ENCODE peak calls at places on chromosomes 6 and 20, in four cellular contexts. A is fibroblast of lung, N is HCT116, G is PC-3. P is an unnamed sample.

GRCh38 chr6:78629154-78629721 is 238.1 kb upstream of the IRAK1BP1 start:
- DNase-seq in A (peak; percentile 25), G (no peak), N (no peak), P (peak; percentile 4)

GRCh38 chr6:4320860-4321259 is 185.5 kb upstream of the ECI2 start:
- DNase-seq in A (peak; percentile 80), N (no peak), G (peak; percentile 95), P (peak; percentile 66)

GRCh38 chr6:26025047-26025893 is 62.0 kb upstream of the HFE start:
- DNase-seq in N (no peak), G (peak; percentile 72), A (peak; percentile 82), P (peak; percentile 29)

GRCh38 chr6:30075094-30075986 is at the start of gene RNF39:
- DNase-seq in N (no peak), G (peak; percentile 78), A (no peak), P (no peak)

GRCh38 chr6:120648713-120649112 is 685.6 kb downstream of the TBC1D32 start:
- DNase-seq in G (peak; percentile 1), A (no peak), N (no peak), P (no peak)

GRCh38 chr6:37877373-37878149 is 58.0 kb downstream of the ZFAND3 start:
- DNase-seq in N (no peak), G (no peak), A (peak; percentile 19), P (no peak)

GRCh38 chr6:25193147-25193864 is 85.9 kb upstream of the CARMIL1 start:
- DNase-seq in N (peak; percentile 58), A (peak; percentile 98), G (peak; percentile 95), P (peak; percentile 78)

GRCh38 chr6:164097557-164098398 is 683.3 kb downstream of the QKI start:
- DNase-seq in N (no peak), G (peak; percentile 59), A (peak; percentile 47), P (peak; percentile 69)

GRCh38 chr6:25012657-25013056 is 76.9 kb upstream of the RIPOR2 start:
- DNase-seq in N (no peak), G (peak; percentile 69), A (peak; percentile 87), P (no peak)

GRCh38 chr6:125193208-125193607 is 39.6 kb downstream of the TPD52L1 start:
- DNase-seq in A (no peak), N (no peak), G (peak; percentile 69), P (no peak)

GRCh38 chr6:129966125-129966524 is 52.3 kb upstream of the L3MBTL3 start:
- DNase-seq in N (no peak), A (no peak), G (no peak), P (no peak)

GRCh38 chr20:10521068-10521834 is 86.1 kb downstream of the SLX4IP start:
- DNase-seq in N (no peak), A (peak; percentile 76), G (peak; percentile 84), P (peak; percentile 84)

GRCh38 chr20:4571759-4572531 is 149.8 kb upstream of the PRND start:
- DNase-seq in A (no peak), G (peak; percentile 52), N (no peak), P (peak; percentile 58)

GRCh38 chr6:140001851-140002301 is 627.4 kb upstream of the CITED2 start:
- DNase-seq in G (no peak), A (peak; percentile 47), N (no peak), P (no peak)

GRCh38 chr6:139323511-139324445 is 32.0 kb upstream of the TXLNB start:
- DNase-seq in A (peak; percentile 71), N (no peak), G (peak; percentile 84), P (peak; percentile 48)

GRCh38 chr20:23086056-23086551 is at the start of gene CD93:
- DNase-seq in A (no peak), N (no peak), G (no peak), P (peak; percentile 5)

GRCh38 chr6:138559153-138559552 is 59.9 kb upstream of the NHSL1 start:
- DNase-seq in G (no peak), N (no peak), A (no peak), P (no peak)

GRCh38 chr6:69846312-69846711 is 20.0 kb upstream of the COL19A1 start:
- DNase-seq in A (no peak), G (no peak), N (no peak), P (no peak)

GRCh38 chr20:34295284-34295683 is 7.9 kb downstream of the AHCY start:
- DNase-seq in G (no peak), A (no peak), N (no peak), P (no peak)

GRCh38 chr6:108118791-108119211 is 44.3 kb upstream of the OSTM1 start:
- DNase-seq in A (peak; percentile 19), G (no peak), N (no peak), P (peak; percentile 37)

GRCh38 chr6:75719133-75719532 is 29.9 kb upstream of the MYO6 start:
- DNase-seq in N (no peak), G (no peak), A (no peak), P (no peak)

GRCh38 chr20:45337367-45338120 is 10.7 kb downstream of the SDC4 start:
- DNase-seq in N (no peak), G (peak; percentile 78), A (peak; percentile 81), P (no peak)

GRCh38 chr6:12258591-12258990 is 31.6 kb upstream of the EDN1 start:
- DNase-seq in G (no peak), N (no peak), A (no peak), P (no peak)

GRCh38 chr6:10395171-10395945 is 19.5 kb downstream of the TFAP2A start:
- DNase-seq in A (no peak), G (peak; percentile 37), N (no peak), P (no peak)
- TF ChIP-seq EZH2 in A (no peak), G (no peak), N (no peak), P (no peak)

GRCh38 chr6:43838276-43839036 is 68.4 kb downstream of the VEGFA start:
- DNase-seq in A (peak; percentile 74), N (peak; percentile 22), G (peak; percentile 45), P (peak; percentile 59)
- TF ChIP-seq CTCF in A (peak; percentile 63), N (peak; percentile 59), G (peak; percentile 65), P (peak; percentile 59)

DNA sequence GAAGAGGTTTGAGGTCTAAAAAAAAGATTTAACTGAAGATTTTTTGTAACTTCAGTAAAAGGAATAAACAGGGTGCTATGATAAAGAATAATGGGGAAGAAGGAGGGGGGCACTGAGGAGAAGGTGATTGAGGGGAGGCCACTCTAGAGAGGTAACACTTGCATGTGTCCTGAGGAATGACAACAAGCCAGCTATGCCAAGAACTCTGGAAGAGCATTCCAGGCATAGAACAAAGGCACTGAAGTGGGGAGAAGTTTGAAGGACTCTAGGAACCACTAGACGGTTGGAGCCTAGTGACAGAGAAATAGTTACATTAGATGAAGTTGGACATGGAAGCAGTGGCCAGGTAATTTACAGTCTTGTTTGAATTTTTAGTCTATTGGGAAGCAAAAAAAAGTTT is 10.8 kb upstream of the SF3B5 start:
- DNase-seq in G (no peak), A (no peak), N (no peak), P (no peak)
- H3K4me1 ChIP-seq in G (no peaks in the 10 kb centered on the region), A (no peaks in the 10 kb centered on the region), N (no peaks in the 10 kb centered on the region), P (no peaks in the 10 kb centered on the region)

DNA sequence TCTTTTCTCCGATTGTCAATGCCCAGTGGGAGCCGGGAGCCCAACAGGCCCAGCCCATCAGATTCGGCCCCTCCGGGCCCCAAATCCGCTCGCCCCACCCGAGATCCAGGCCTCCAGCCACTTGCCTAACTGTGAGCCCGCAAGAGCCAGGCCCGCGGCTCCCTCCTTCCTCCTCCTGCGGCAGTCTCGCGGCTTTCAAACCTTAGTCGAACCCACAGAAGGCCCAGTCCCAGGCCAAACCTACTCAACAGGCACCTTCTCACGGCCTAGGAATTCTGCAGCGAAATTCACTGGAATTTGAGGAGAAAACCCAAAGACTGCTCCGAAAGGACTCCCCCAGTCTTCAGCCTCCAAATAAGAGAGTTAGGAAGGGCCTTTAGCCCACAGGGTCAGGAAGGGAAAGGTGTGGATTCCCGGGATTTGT is 2.8 kb upstream of the TFAP2A start:
- DNase-seq in N (no peak), A (no peak), G (no peak), P (no peak)
- TF ChIP-seq EZH2 in N (no peak), A (no peak), G (no peak), P (no peak)

GRCh38 chr20:58374906-58375760 is 13.9 kb upstream of the VAPB start:
- DNase-seq in G (no peak), A (peak; percentile 69), N (no peak), P (peak; percentile 7)

GRCh38 chr20:58375796-58376195 is 13.2 kb upstream of the VAPB start:
- DNase-seq in A (no peak), N (no peak), G (no peak), P (no peak)

GRCh38 chr20:58374027-58374850 is 14.8 kb upstream of the VAPB start:
- DNase-seq in A (no peak), G (no peak), N (no peak), P (no peak)

GRCh38 chr20:58377017-58377416 is 12.0 kb upstream of the VAPB start:
- DNase-seq in G (no peak), A (no peak), N (no peak), P (no peak)

GRCh38 chr20:58372836-58373235 is 16.2 kb upstream of the VAPB start:
- DNase-seq in A (no peak), G (peak; percentile 22), N (no peak), P (no peak)
- TF ChIP-seq CTCF in A (no peak), G (no peak), N (no peak), P (no peak)

GRCh38 chr20:53581444-53582311 is 12.0 kb downstream of the ZNF217 start:
- DNase-seq in N (no peak), A (no peak), G (peak; percentile 57), P (no peak)

GRCh38 chr20:53579581-53580375 is 13.9 kb downstream of the ZNF217 start:
- DNase-seq in N (no peak), A (peak; percentile 90), G (peak; percentile 99), P (peak; percentile 83)

GRCh38 chr20:53578492-53579222 is 15.0 kb downstream of the ZNF217 start:
- DNase-seq in A (peak; percentile 95), G (peak; percentile 100), N (peak; percentile 82), P (peak; percentile 94)

GRCh38 chr20:53579266-53579580 is 14.4 kb downstream of the ZNF217 start:
- DNase-seq in A (no peak), G (no peak), N (no peak), P (no peak)

DNA sequence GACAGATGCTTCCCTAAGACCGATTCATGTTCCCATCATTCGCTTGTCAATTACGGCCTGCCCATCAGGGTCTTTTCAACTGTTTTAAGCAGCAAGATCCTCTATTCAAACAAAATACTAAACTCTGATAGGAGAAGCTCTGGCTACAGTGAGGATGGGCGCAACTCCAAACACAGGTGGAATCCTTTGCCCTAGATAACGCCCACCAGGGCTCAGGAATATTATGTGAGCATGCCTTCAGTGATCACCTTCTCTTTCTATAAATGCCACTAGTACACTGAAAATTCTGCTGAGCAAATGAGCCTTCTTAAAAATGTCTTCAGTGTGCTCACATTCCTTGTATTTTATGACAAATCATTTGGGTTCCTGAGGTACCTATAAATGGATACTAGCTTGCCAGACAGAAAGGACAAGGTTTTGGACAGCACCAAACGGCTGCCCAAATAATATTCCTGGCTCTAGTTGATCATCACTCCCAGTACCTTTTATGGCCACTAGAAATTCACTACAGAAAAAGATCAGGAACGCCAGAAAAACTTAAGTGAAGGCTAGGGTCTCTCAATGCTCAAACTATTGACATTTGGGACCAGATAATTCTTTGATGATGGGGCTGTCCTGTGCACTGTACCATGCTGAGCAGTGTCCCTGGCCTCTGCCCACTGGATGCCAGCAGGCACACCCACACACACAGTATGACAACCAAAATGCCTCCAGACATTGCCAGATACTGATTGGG is 13.1 kb downstream of the ZNF217 start:
- DNase-seq in G (peak; percentile 70), A (no peak), N (no peak), P (no peak)
- H3K4me1 ChIP-seq in G (peaks cover 75% of the 10 kb centered on the region), A (peaks cover 26% of the 10 kb centered on the region), N (peaks cover 25% of the 10 kb centered on the region), P (peaks cover 50% of the 10 kb centered on the region)